ENCODE peak calls at places on chromosomes 16 and 17, in eight cellular contexts. Q is NCI-H510A treated with DMSO at 0.1 percent for 48 hours; P is activated CD8-positive, alpha-beta T cell treated with anti-CD3 and anti-CD28 coated beads, Interleukin-2, amount 10 ng/mL, durations not matched to agents 7 days and 5 days; H is NCI-H2029; T is stomach; U is GM23338; L is chondrocyte; B is OCI-LY7. A is an unnamed sample.

GRCh38 chr16:27801259-27801945 is 251.5 kb downstream of the KATNIP start:
- DNase-seq in T (no peak), Q (no peak), U (no peak), P (no peak), B (no peak), H (no peak), L (no peak), A (no peak)

GRCh38 chr16:29025218-29025617 is 40.4 kb downstream of the LAT start:
- DNase-seq in H (no peak), U (no peak), L (no peak), Q (no peak), P (no peak), T (no peak), B (no peak), A (no peak)

GRCh38 chr16:2963074-2963610 is 933 bp upstream of the KREMEN2 start:
- DNase-seq in Q (no peak), B (no peak), U (no peak), P (no peak), H (no peak), L (no peak), T (no peak), A (no peak)

GRCh38 chr17:57236686-57237299 is 19.5 kb upstream of the MSI2 start:
- DNase-seq in P (no peak), L (no peak), T (no peak), U (no peak), B (no peak), Q (peak), H (no peak), A (no peak)

GRCh38 chr16:48409839-48410610 is 24.8 kb upstream of the SIAH1 start:
- DNase-seq in U (no peak), B (no peak), H (no peak), T (peak), Q (no peak), L (no peak), P (no peak), A (peak)

GRCh38 chr17:40121191-40121885 is 433 bp upstream of the MSL1 start:
- DNase-seq in Q (peak), U (peak), P (peak), L (no peak), H (no peak), T (no peak), B (peak), A (no peak)

GRCh38 chr17:6639014-6639650 is 1.4 kb downstream of the KIAA0753 start:
- DNase-seq in T (no peak), B (no peak), P (no peak), Q (no peak), H (no peak), U (peak), L (no peak), A (no peak)

GRCh38 chr16:725463-726187 is 618 bp downstream of the CCDC78 start:
- DNase-seq in U (no peak), L (no peak), P (no peak), T (no peak), Q (no peak), B (no peak), H (no peak), A (no peak)

GRCh38 chr17:40422990-40423611 is 5.4 kb upstream of the TOP2A start:
- DNase-seq in Q (no peak), L (no peak), B (no peak), U (peak), P (no peak), H (peak), T (no peak), A (no peak)

GRCh38 chr16:89779917-89780316 is 36.5 kb downstream of the FANCA start:
- DNase-seq in T (no peak), L (no peak), Q (no peak), P (no peak), H (no peak), U (no peak), B (no peak), A (no peak)

GRCh38 chr17:65956814-65957213 is 235.1 kb downstream of the CEP112 start:
- DNase-seq in P (no peak), L (no peak), Q (no peak), H (no peak), B (no peak), T (no peak), U (no peak), A (no peak)

GRCh38 chr16:81500833-81501521 is 56.4 kb downstream of the CMIP start:
- DNase-seq in B (no peak), U (no peak), H (no peak), T (no peak), P (no peak), Q (no peak), L (no peak), A (no peak)

GRCh38 chr17:35244345-35245195 is 1.7 kb downstream of the SLFN5 start:
- DNase-seq in H (no peak), P (peak), T (peak), Q (no peak), L (no peak), B (peak), U (peak), A (peak)

GRCh38 chr17:75850928-75851692 is 4.0 kb downstream of the WBP2 start:
- DNase-seq in P (no peak), H (no peak), U (no peak), L (no peak), T (no peak), Q (no peak), B (no peak), A (no peak)

GRCh38 chr17:37672545-37673078 is 29.4 kb upstream of the DDX52 start:
- DNase-seq in T (no peak), Q (no peak), P (no peak), U (no peak), B (no peak), H (no peak), L (no peak), A (no peak)

GRCh38 chr16:35752012-35752772 is 2292.8 kb downstream of the TP53TG3F start:
- DNase-seq in B (no peak), U (no peak), L (no peak), Q (no peak), T (no peak), H (no peak), P (no peak), A (peak)

GRCh38 chr16:81237282-81237681 is 1.2 kb upstream of the BCO1 start:
- DNase-seq in L (no peak), P (no peak), Q (no peak), H (peak), U (no peak), B (no peak), T (peak), A (peak)